ENCODE peak calls at places on chromosome 12, in six cellular contexts. One of them, this sample, is unnamed.

GRCh38 chr12:52305921-52306705 is 14.8 kb upstream of the KRT81 start:
- DNase-seq in prostate gland: no peak
- DNase-seq in esophagus squamous epithelium: no peak
- DNase-seq in testis: no peak
- DNase-seq in GM12891: no peak
- DNase-seq in tibial nerve: no peak
- DNase-seq in this sample: no peak

GRCh38 chr12:56487448-56488040 is 417 bp downstream of the GLS2 start:
- DNase-seq in testis: peak; percentile 34
- DNase-seq in esophagus squamous epithelium: no peak
- DNase-seq in GM12891: peak; percentile 35
- DNase-seq in tibial nerve: no peak
- DNase-seq in prostate gland: peak; percentile 17
- DNase-seq in this sample: no peak

GRCh38 chr12:132146098-132146497 is 1.8 kb downstream of the NOC4L start:
- DNase-seq in GM12891: no peak
- DNase-seq in tibial nerve: no peak
- DNase-seq in prostate gland: no peak
- DNase-seq in esophagus squamous epithelium: no peak
- DNase-seq in testis: no peak
- DNase-seq in this sample: no peak

GRCh38 chr12:45039757-45040156 is 11.1 kb downstream of the DBX2 start:
- DNase-seq in prostate gland: no peak
- DNase-seq in testis: no peak
- DNase-seq in esophagus squamous epithelium: no peak
- DNase-seq in GM12891: no peak
- DNase-seq in tibial nerve: no peak
- DNase-seq in this sample: no peak

GRCh38 chr12:42587564-42588307 is 1.8 kb downstream of the PRICKLE1 start:
- DNase-seq in tibial nerve: no peak
- DNase-seq in GM12891: no peak
- DNase-seq in testis: no peak
- DNase-seq in esophagus squamous epithelium: no peak
- DNase-seq in prostate gland: no peak
- DNase-seq in this sample: no peak

GRCh38 chr12:30732954-30733637 is 21.7 kb downstream of the CAPRIN2 start:
- DNase-seq in testis: no peak
- DNase-seq in tibial nerve: no peak
- DNase-seq in prostate gland: no peak
- DNase-seq in GM12891: no peak
- DNase-seq in esophagus squamous epithelium: no peak
- DNase-seq in this sample: no peak

GRCh38 chr12:49491823-49492222 is 47.0 kb upstream of the KCNH3 start:
- DNase-seq in tibial nerve: no peak
- DNase-seq in GM12891: no peak
- DNase-seq in testis: no peak
- DNase-seq in prostate gland: no peak
- DNase-seq in esophagus squamous epithelium: no peak
- DNase-seq in this sample: no peak

GRCh38 chr12:90281156-90281868 is 572.7 kb upstream of the ATP2B1 start:
- DNase-seq in GM12891: no peak
- DNase-seq in tibial nerve: no peak
- DNase-seq in esophagus squamous epithelium: no peak
- DNase-seq in testis: no peak
- DNase-seq in prostate gland: no peak
- DNase-seq in this sample: no peak

GRCh38 chr12:132622437-132623071 is 4.0 kb downstream of the P2RX2 start:
- DNase-seq in testis: peak; percentile 49
- DNase-seq in tibial nerve: no peak
- DNase-seq in prostate gland: no peak
- DNase-seq in GM12891: no peak
- DNase-seq in esophagus squamous epithelium: no peak
- DNase-seq in this sample: peak; percentile 83

GRCh38 chr12:113870890-113871289 is 95.2 kb downstream of the RBM19 start:
- DNase-seq in tibial nerve: no peak
- DNase-seq in GM12891: no peak
- DNase-seq in esophagus squamous epithelium: no peak
- DNase-seq in prostate gland: no peak
- DNase-seq in testis: no peak
- DNase-seq in this sample: no peak

DNA sequence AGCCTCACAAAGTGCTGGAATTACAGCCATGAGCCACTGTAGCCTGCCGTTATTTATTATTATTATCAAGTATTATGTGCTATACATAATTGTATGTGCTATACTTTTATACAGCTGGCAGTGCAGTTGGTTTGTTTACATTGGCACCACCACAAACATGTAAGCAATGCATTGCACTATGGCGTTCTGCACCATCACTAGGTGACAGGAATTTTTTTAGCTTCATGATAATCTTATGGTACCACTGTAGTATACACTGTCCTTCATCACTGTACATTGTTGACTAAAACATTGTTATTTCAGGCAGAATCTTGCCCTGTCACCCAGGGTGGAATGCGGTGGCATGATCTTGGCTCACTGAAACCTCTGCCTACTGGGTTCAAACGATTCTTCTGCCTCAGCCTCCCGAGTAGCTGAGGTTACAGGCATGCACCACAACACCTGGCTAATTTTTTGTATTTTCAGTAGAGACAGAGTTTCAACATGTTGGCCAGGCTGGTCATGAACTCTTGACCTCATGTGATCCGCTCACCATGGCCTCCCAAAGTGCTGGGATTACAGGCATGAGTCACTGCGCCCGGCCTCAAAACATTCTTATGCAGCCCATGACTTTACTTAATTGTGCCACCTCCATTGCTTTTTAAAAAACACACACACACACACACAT is 17.1 kb downstream of the MRPL42 start:
- DNase-seq in GM12891: no peak
- DNase-seq in esophagus squamous epithelium: no peak
- DNase-seq in prostate gland: no peak
- DNase-seq in tibial nerve: no peak
- DNase-seq in testis: no peak
- DNase-seq in this sample: no peak
- TF ChIP-seq POLR2A in GM12891: no peak
- TF ChIP-seq POLR2A in esophagus squamous epithelium: no peak
- TF ChIP-seq POLR2A in prostate gland: no peak
- TF ChIP-seq POLR2A in tibial nerve: no peak
- TF ChIP-seq POLR2A in testis: no peak
- TF ChIP-seq POLR2A in this sample: no peak

DNA sequence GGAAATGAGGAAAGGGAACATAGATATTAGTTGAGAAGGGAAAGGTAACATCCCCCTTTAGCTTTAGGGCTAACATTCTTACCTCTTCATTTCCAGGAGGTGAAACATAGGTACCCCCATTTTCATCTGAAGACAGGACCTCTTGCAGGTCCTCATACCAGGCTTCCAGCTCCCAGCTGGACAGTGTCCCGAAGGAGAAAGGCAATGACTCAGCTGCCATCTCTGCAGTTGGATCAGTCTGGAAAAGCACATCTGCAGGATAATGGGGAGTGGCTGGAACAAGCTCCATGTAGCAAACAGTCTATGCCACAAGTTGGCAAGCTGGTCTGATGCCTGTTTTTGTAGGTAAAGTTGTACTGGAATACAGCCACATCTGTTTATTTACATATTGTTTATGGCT is 3.1 kb downstream of the DDIT3 start:
- DNase-seq in prostate gland: peak; percentile 29
- DNase-seq in tibial nerve: no peak
- DNase-seq in esophagus squamous epithelium: no peak
- DNase-seq in GM12891: no peak
- DNase-seq in testis: no peak
- DNase-seq in this sample: no peak
- TF ChIP-seq POLR2A in prostate gland: no peak
- TF ChIP-seq POLR2A in tibial nerve: no peak
- TF ChIP-seq POLR2A in esophagus squamous epithelium: no peak
- TF ChIP-seq POLR2A in GM12891: peak; percentile 13
- TF ChIP-seq POLR2A in testis: no peak
- TF ChIP-seq POLR2A in this sample: no peak

DNA sequence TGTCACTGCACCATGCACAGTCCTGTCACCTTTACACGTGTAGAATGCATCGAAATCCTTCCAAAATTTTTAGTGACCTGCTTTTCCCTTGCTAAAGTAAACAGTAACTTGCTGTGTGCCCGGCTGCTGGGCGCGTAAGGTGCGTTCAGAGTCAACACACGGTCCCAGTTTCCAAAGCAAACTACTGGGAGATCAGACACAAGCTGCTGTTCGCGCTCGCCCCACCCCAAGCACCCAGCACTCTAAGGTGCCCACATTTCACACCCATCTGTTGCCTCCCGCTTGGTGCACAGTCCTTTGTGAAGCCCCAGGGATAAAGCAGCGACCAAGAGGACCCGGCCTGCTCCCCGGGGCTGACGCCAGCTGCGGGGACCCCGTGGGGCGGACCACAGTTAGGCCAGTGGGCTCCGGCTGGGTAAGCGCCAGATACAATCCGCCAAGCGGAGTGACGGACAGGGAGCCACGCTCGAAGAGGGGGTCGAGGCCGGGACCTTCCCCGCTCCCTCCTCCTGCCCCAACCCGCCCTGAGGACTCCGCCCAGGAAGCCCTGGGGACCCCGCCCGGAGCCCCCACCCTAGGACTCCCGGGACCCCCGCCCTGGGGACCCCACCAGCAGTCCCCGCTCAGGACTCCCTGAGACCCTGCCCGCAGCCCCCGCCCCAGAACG is 633 bp downstream of the STX2 start:
- DNase-seq in testis: peak; percentile 35
- DNase-seq in esophagus squamous epithelium: no peak
- DNase-seq in tibial nerve: no peak
- DNase-seq in GM12891: peak; percentile 26
- DNase-seq in prostate gland: peak; percentile 25
- DNase-seq in this sample: peak; percentile 29
- TF ChIP-seq POLR2A in testis: no peak
- TF ChIP-seq POLR2A in esophagus squamous epithelium: no peak
- TF ChIP-seq POLR2A in tibial nerve: no peak
- TF ChIP-seq POLR2A in GM12891: no peak
- TF ChIP-seq POLR2A in prostate gland: no peak
- TF ChIP-seq POLR2A in this sample: no peak

DNA sequence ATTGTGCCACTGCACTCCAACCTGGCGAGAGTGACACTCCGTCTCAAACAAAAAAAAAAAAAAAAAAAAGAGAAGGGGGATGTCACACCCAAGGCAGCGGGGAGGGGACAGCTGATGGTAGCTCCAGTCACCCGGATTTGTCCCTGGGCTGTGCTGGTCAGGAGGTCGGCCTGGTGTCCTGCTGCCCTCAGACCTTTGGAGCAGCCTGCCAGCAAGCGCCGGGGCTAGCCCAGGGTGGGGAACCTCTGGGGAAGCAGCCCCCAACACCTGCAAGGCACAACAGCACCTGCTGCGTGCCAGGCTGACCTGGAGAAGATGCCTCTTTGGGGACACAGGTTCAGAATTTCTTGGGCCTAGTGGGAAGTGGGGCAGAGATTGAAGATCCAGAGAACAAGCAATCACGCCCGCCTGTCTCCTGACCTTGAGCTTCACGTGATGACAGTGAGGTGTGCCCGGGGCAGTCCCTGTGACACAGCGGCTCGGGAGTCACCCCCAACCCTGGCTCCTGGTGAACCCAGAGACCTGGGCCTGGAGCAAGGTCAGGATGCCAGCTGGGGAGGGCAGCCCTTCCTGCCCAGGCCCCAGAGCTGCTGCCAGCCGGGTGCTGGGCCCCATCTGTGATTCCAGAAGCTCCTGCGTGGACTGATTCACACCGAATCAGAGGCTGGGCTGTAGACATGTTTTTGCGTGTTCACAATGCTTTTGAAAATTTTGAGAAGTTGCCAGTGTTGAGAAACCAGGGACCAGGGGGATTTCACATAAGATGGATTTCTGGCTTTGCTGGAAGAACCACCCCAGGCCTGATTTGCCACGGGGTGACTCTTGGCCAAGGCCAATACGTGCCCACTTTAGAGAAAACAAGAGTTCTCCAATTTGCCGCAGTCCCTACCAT is 66.4 kb downstream of the RFLNA start:
- DNase-seq in testis: peak; percentile 70
- DNase-seq in tibial nerve: no peak
- DNase-seq in prostate gland: no peak
- DNase-seq in esophagus squamous epithelium: no peak
- DNase-seq in GM12891: no peak
- DNase-seq in this sample: no peak
- TF ChIP-seq POLR2A in testis: no peak
- TF ChIP-seq POLR2A in tibial nerve: no peak
- TF ChIP-seq POLR2A in prostate gland: no peak
- TF ChIP-seq POLR2A in esophagus squamous epithelium: no peak
- TF ChIP-seq POLR2A in GM12891: no peak
- TF ChIP-seq POLR2A in this sample: no peak

GRCh38 chr12:92987846-92988621 is 58.9 kb upstream of the EEA1 start:
- DNase-seq in esophagus squamous epithelium: no peak
- DNase-seq in testis: no peak
- DNase-seq in GM12891: no peak
- DNase-seq in prostate gland: no peak
- DNase-seq in tibial nerve: no peak
- DNase-seq in this sample: no peak
- TF ChIP-seq POLR2A in esophagus squamous epithelium: no peak
- TF ChIP-seq POLR2A in testis: no peak
- TF ChIP-seq POLR2A in GM12891: peak; percentile 66
- TF ChIP-seq POLR2A in prostate gland: no peak
- TF ChIP-seq POLR2A in tibial nerve: no peak
- TF ChIP-seq POLR2A in this sample: no peak